ENCODE peak calls at places on chromosomes 1 and 21, in nine cellular contexts. Z is Calu3; N is choroid plexus epithelial cell; F is HS-27A; S is stimulated activated naive CD4-positive, alpha-beta T cell treated with Interleukin-2 at 50 U/mL for 16 hours; C is Daoy; X is hepatocyte; E is stimulated activated CD4-positive, alpha-beta T cell treated with anti-CD3 and anti-CD28 coated beads, Interleukin-15, amount 100 ng/mL, for 48 hours; Y is body of pancreas. Q is an unnamed sample.

GRCh38 chr1:14138135-14138506 is 438.1 kb downstream of the PRDM2 start:
- DNase-seq in Z (no peak), N (no peak), F (no peak), S (no peak), C (peak), X (no peak), E (no peak), Y (no peak), Q (peak)

GRCh38 chr1:31609512-31609911 is 8.0 kb upstream of the HCRTR1 start:
- DNase-seq in Z (no peak), N (no peak), F (no peak), S (no peak), C (no peak), X (no peak), E (no peak), Y (no peak), Q (no peak)

GRCh38 chr1:21857142-21857839 is 45.2 kb downstream of the LDLRAD2 start:
- DNase-seq in Z (no peak), N (peak), F (no peak), S (no peak), C (peak), X (no peak), E (no peak), Y (no peak), Q (no peak)

GRCh38 chr1:116374340-116375164 is 1.5 kb downstream of the ATP1A1 start:
- DNase-seq in Z (no peak), N (peak), F (no peak), S (peak), C (no peak), X (no peak), E (no peak), Y (peak), Q (peak)

GRCh38 chr1:56547977-56548376 is 31.4 kb downstream of the PLPP3 start:
- DNase-seq in Z (peak), N (no peak), F (no peak), S (no peak), C (no peak), X (no peak), E (no peak), Y (peak), Q (peak)

GRCh38 chr1:201282931-201283829 is at the start of gene PKP1:
- DNase-seq in Z (peak), N (no peak), F (no peak), S (no peak), C (peak), X (peak), E (no peak), Y (peak), Q (peak)

GRCh38 chr1:22210636-22211035 is 67.7 kb upstream of the WNT4 start:
- DNase-seq in Z (no peak), N (no peak), F (no peak), S (no peak), C (no peak), X (no peak), E (no peak), Y (no peak), Q (no peak)

GRCh38 chr21:31558839-31559367 is 100.6 kb upstream of the SOD1 start:
- DNase-seq in Z (peak), N (peak), F (no peak), S (peak), C (peak), X (peak), E (peak), Y (peak), Q (peak)

GRCh38 chr1:28115267-28115666 is 26.9 kb upstream of the EYA3 start:
- DNase-seq in Z (peak), N (peak), F (no peak), S (peak), C (peak), X (no peak), E (peak), Y (no peak), Q (no peak)

GRCh38 chr1:89962742-89963075 is 32.2 kb upstream of the ZNF326 start:
- DNase-seq in Z (no peak), N (no peak), F (no peak), S (no peak), C (no peak), X (no peak), E (no peak), Y (no peak), Q (no peak)

GRCh38 chr1:36479505-36480051 is 3.1 kb downstream of the CSF3R start:
- DNase-seq in Z (no peak), N (peak), F (no peak), S (no peak), C (no peak), X (no peak), E (no peak), Y (no peak), Q (no peak)

GRCh38 chr1:2834741-2835564 is 33.5 kb upstream of the TTC34 start:
- DNase-seq in Z (no peak), N (no peak), F (no peak), S (no peak), C (no peak), X (no peak), E (no peak), Y (no peak), Q (no peak)

GRCh38 chr1:224301391-224301790 is 28.6 kb downstream of the NVL start:
- DNase-seq in Z (no peak), N (no peak), F (no peak), S (no peak), C (no peak), X (no peak), E (no peak), Y (no peak), Q (no peak)

GRCh38 chr1:116910379-116911165 is 856 bp downstream of the PTGFRN start:
- DNase-seq in Z (peak), N (no peak), F (no peak), S (peak), C (peak), X (peak), E (no peak), Y (peak), Q (peak)

GRCh38 chr21:36839123-36839522 is 127.3 kb downstream of the HLCS start:
- DNase-seq in Z (no peak), N (peak), F (no peak), S (no peak), C (peak), X (no peak), E (no peak), Y (no peak), Q (no peak)

GRCh38 chr1:163875214-163875926 is 553.6 kb downstream of the NUF2 start:
- DNase-seq in Z (no peak), N (no peak), F (peak), S (no peak), C (peak), X (peak), E (no peak), Y (peak), Q (no peak)

GRCh38 chr21:41483973-41484372 is 24.0 kb downstream of the TMPRSS2 start:
- DNase-seq in Z (no peak), N (no peak), F (no peak), S (no peak), C (no peak), X (no peak), E (no peak), Y (no peak), Q (no peak)

GRCh38 chr1:31583995-31584868 is 7.9 kb downstream of the TINAGL1 start:
- DNase-seq in Z (peak), N (peak), F (no peak), S (no peak), C (peak), X (peak), E (no peak), Y (peak), Q (peak)

GRCh38 chr1:114040273-114041043 is 61.2 kb downstream of the OLFML3 start:
- DNase-seq in Z (no peak), N (peak), F (no peak), S (no peak), C (peak), X (no peak), E (no peak), Y (no peak), Q (no peak)

GRCh38 chr1:183290628-183291027 is 104.6 kb downstream of the LAMC2 start:
- DNase-seq in Z (no peak), N (no peak), F (no peak), S (no peak), C (no peak), X (no peak), E (no peak), Y (no peak), Q (no peak)

GRCh38 chr1:107430540-107431228 is 289.8 kb downstream of the NTNG1 start:
- DNase-seq in Z (peak), N (peak), F (no peak), S (no peak), C (peak), X (peak), E (no peak), Y (peak), Q (peak)

GRCh38 chr1:22264464-22265330 is 121.8 kb upstream of the WNT4 start:
- DNase-seq in Z (no peak), N (no peak), F (no peak), S (no peak), C (no peak), X (no peak), E (no peak), Y (no peak), Q (peak)

GRCh38 chr1:242002072-242002471 is 3.2 kb upstream of the MAP1LC3C start:
- DNase-seq in Z (no peak), N (no peak), F (no peak), S (no peak), C (no peak), X (no peak), E (no peak), Y (no peak), Q (no peak)

GRCh38 chr1:238652346-238652968 is 733.9 kb upstream of the CHRM3 start:
- DNase-seq in Z (no peak), N (peak), F (peak), S (no peak), C (peak), X (no peak), E (no peak), Y (no peak), Q (no peak)

GRCh38 chr1:119829636-119830035 is 18.4 kb upstream of the REG4 start:
- DNase-seq in Z (no peak), N (peak), F (no peak), S (no peak), C (no peak), X (no peak), E (no peak), Y (no peak), Q (no peak)

GRCh38 chr1:108828074-108828961 is 28.6 kb downstream of the AKNAD1 start:
- DNase-seq in Z (peak), N (peak), F (peak), S (peak), C (peak), X (peak), E (peak), Y (peak), Q (peak)

GRCh38 chr1:28582248-28582615 is 9.8 kb upstream of the RAB42 start:
- DNase-seq in Z (no peak), N (peak), F (no peak), S (no peak), C (peak), X (no peak), E (no peak), Y (no peak), Q (no peak)

GRCh38 chr21:23067672-23068071 is 2069.5 kb downstream of the NCAM2 start:
- DNase-seq in Z (no peak), N (no peak), F (no peak), S (no peak), C (no peak), X (no peak), E (no peak), Y (no peak), Q (no peak)

GRCh38 chr1:211579434-211580302 is 707 bp upstream of the SLC30A1 start:
- DNase-seq in Z (peak), N (no peak), F (no peak), S (peak), C (peak), X (peak), E (no peak), Y (peak), Q (peak)

GRCh38 chr1:21573971-21574458 is 64.8 kb downstream of the ALPL start:
- DNase-seq in Z (peak), N (peak), F (no peak), S (no peak), C (peak), X (peak), E (peak), Y (peak), Q (peak)

GRCh38 chr1:176903474-176903873 is 261.0 kb downstream of the ASTN1 start:
- DNase-seq in Z (no peak), N (peak), F (no peak), S (no peak), C (peak), X (no peak), E (no peak), Y (no peak), Q (no peak)

GRCh38 chr1:19596065-19596718 is 47.9 kb upstream of the NBL1 start:
- DNase-seq in Z (peak), N (no peak), F (no peak), S (no peak), C (no peak), X (peak), E (peak), Y (no peak), Q (no peak)

GRCh38 chr1:52695627-52696026 is 2.5 kb downstream of the COA7 start:
- DNase-seq in Z (no peak), N (no peak), F (no peak), S (no peak), C (no peak), X (no peak), E (no peak), Y (no peak), Q (no peak)

GRCh38 chr1:65813956-65814355 is 21.3 kb downstream of the PDE4B start:
- DNase-seq in Z (no peak), N (no peak), F (no peak), S (no peak), C (peak), X (no peak), E (no peak), Y (no peak), Q (peak)

GRCh38 chr1:63327417-63328139 is 5.2 kb downstream of the FOXD3 start:
- DNase-seq in Z (peak), N (peak), F (peak), S (no peak), C (peak), X (peak), E (no peak), Y (peak), Q (peak)

GRCh38 chr1:35725591-35725990 is 6.9 kb upstream of the C1orf216 start:
- DNase-seq in Z (no peak), N (no peak), F (no peak), S (no peak), C (no peak), X (peak), E (no peak), Y (no peak), Q (no peak)

GRCh38 chr1:110616587-110616986 is 10.4 kb upstream of the KCNA2 start:
- DNase-seq in Z (peak), N (peak), F (no peak), S (no peak), C (peak), X (no peak), E (no peak), Y (no peak), Q (peak)

GRCh38 chr1:152398812-152399698 is 15.0 kb downstream of the CRNN start:
- DNase-seq in Z (peak), N (peak), F (no peak), S (no peak), C (peak), X (no peak), E (no peak), Y (peak), Q (no peak)

Q was measured in islet precursor cell.